ENCODE peak calls at places on chromosomes 1 and 21, in eight cellular contexts. L, U, N, F, A, V, Z and T are unnamed samples. For H3K4me1, the result is how much of the 10 kb centered on the place peaks cover.

GRCh38 chr1:41483960-41484844 is at the start of gene EDN2:
- DNase-seq in L (no peak), N (no peak), Z (no peak), V (no peak), F (peak), U (no peak), A (peak), T (peak)

GRCh38 chr1:100868364-100868995 is 26.2 kb downstream of the EXTL2 start:
- DNase-seq in L (peak), F (no peak), V (peak), Z (no peak), N (peak), A (no peak), U (no peak), T (no peak)

GRCh38 chr1:219973221-219973620 is 44.9 kb upstream of the SLC30A10 start:
- DNase-seq in A (no peak), L (no peak), U (no peak), Z (no peak), F (no peak), N (no peak), V (no peak), T (no peak)

GRCh38 chr1:40692429-40692905 is 963 bp downstream of the NFYC start:
- DNase-seq in V (peak), A (no peak), F (no peak), N (no peak), Z (no peak), L (peak), U (peak), T (no peak)

GRCh38 chr21:40587786-40588353 is 259.1 kb downstream of the DSCAM start:
- DNase-seq in V (no peak), L (no peak), F (no peak), U (no peak), N (no peak), A (no peak), Z (no peak), T (no peak)

GRCh38 chr1:193320281-193320680 is 133.9 kb upstream of the B3GALT2 start:
- DNase-seq in V (no peak), Z (no peak), N (no peak), L (no peak), U (no peak), A (no peak), F (no peak), T (no peak)

GRCh38 chr1:28340221-28340974 is 11.6 kb downstream of the MED18 start:
- DNase-seq in L (no peak), A (no peak), F (no peak), N (no peak), Z (no peak), U (no peak), V (no peak), T (no peak)

GRCh38 chr1:53074313-53075154 is 12.5 kb downstream of the PODN start:
- DNase-seq in Z (no peak), N (no peak), V (no peak), F (peak), A (no peak), L (no peak), U (no peak), T (no peak)

GRCh38 chr1:1230656-1231399 is 973 bp downstream of the SDF4 start:
- DNase-seq in N (peak), V (peak), A (no peak), U (no peak), Z (no peak), L (peak), F (no peak), T (no peak)

GRCh38 chr1:36253463-36253862 is 29.2 kb downstream of the THRAP3 start:
- DNase-seq in Z (no peak), F (no peak), A (no peak), U (no peak), L (peak), N (no peak), V (peak), T (no peak)

GRCh38 chr1:33259879-33260278 is 3.6 kb downstream of the ZNF362 start:
- DNase-seq in V (no peak), A (no peak), F (no peak), U (no peak), Z (no peak), N (no peak), L (no peak), T (no peak)

GRCh38 chr1:30232288-30232899 is 491.0 kb downstream of the MATN1 start:
- DNase-seq in F (no peak), U (no peak), Z (no peak), N (peak), A (no peak), V (no peak), L (no peak), T (no peak)

GRCh38 chr1:46577671-46578070 is 26.2 kb upstream of the KNCN start:
- DNase-seq in U (no peak), Z (no peak), V (no peak), N (no peak), L (no peak), F (no peak), A (no peak), T (no peak)

GRCh38 chr1:230087722-230088115 is 20.7 kb downstream of the GALNT2 start:
- DNase-seq in Z (no peak), A (no peak), V (no peak), L (no peak), U (no peak), F (no peak), N (no peak), T (no peak)

GRCh38 chr1:230085178-230085515 is 18.1 kb downstream of the GALNT2 start:
- DNase-seq in V (no peak), N (no peak), A (no peak), L (no peak), U (no peak), Z (no peak), F (no peak), T (no peak)

GRCh38 chr1:230086152-230086551 is 19.1 kb downstream of the GALNT2 start:
- DNase-seq in Z (no peak), U (no peak), L (peak), F (no peak), A (no peak), V (no peak), N (no peak), T (no peak)

GRCh38 chr1:230084408-230085177 is 17.6 kb downstream of the GALNT2 start:
- DNase-seq in L (peak), N (peak), U (peak), V (peak), Z (no peak), F (peak), A (peak), T (peak)

GRCh38 chr1:230087034-230087721 is 20.1 kb downstream of the GALNT2 start:
- DNase-seq in A (no peak), Z (no peak), F (no peak), N (no peak), U (no peak), L (no peak), V (no peak), T (no peak)
- H3K4me1 ChIP-seq in A (under half), Z (under half), F (under half), N (under half), U (under half), L (half or more), V (under half), T (under half)

GRCh38 chr1:181352695-181353094 is 130.6 kb upstream of the CACNA1E start:
- DNase-seq in V (no peak), N (no peak), U (no peak), L (no peak), F (no peak), Z (no peak), A (no peak), T (no peak)
- H3K27ac ChIP-seq in V (no peak), N (no peak), U (no peak), L (no peak), F (no peak), Z (no peak), A (no peak), T (no peak)

GRCh38 chr1:206595581-206596318 is 16.5 kb downstream of the EIF2D start:
- DNase-seq in L (no peak), N (no peak), F (no peak), A (no peak), U (no peak), Z (no peak), V (no peak), T (no peak)

GRCh38 chr1:206604861-206605260 is 7.4 kb downstream of the EIF2D start:
- DNase-seq in A (no peak), U (no peak), N (no peak), V (no peak), L (no peak), F (no peak), Z (no peak), T (no peak)

GRCh38 chr1:206596319-206596666 is 16.0 kb downstream of the EIF2D start:
- DNase-seq in N (no peak), Z (no peak), V (no peak), A (no peak), F (no peak), U (no peak), L (no peak), T (no peak)

DNA sequence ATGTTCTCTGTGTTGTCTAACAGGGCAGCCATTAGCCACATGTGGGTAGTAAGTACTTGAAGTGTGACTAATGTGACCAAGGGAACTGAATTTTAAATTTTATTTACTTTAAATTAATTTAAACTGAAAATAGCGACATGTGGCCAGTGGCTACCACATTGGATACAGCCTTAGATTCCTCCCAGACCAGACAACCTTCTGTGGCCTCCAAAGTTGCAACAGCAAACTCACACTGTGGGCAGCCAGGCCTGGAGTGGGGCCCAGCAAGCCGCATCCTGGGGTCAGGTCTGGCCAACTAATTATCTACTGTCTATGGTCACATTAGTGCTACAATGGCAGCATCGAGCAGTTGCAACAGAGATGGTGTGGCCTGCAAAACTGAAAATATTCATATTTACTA is 11.7 kb downstream of the EIF2D start:
- DNase-seq in L (peak), V (peak), N (no peak), F (no peak), A (no peak), Z (no peak), U (no peak), T (no peak)
- H3K4me1 ChIP-seq in L (under half), V (under half), N (under half), F (under half), A (under half), Z (under half), U (under half), T (under half)

DNA sequence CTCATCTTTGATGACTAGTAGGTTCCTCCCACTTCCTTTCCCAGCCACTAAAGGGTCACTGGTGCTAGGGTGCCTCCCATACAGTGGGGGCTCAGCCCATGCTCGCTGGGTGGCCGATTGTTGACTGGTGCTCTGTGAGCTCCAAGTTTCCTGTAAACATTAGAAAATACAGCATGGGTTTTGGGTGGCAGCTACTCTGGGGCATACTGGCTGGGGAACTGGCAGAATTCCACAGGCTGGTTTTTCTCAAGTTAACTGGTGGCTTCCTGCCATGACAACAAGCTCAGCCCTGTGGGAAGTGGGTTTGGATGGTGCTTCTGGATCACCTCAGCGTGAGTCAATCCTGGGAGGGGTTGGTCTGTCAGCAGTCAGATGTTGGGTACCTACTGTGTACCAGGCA is 28.7 kb upstream of the CRNN start:
- DNase-seq in F (no peak), N (no peak), U (no peak), V (peak), L (peak), A (peak), Z (no peak), T (peak)
- H3K27ac ChIP-seq in F (no peak), N (no peak), U (no peak), V (no peak), L (no peak), A (peak), Z (no peak), T (no peak)

GRCh38 chr1:77978969-77979838 is at the start of gene FUBP1:
- DNase-seq in F (peak), L (peak), U (peak), A (peak), Z (peak), V (peak), N (peak), T (peak)

GRCh38 chr1:77977989-77978292 is 931 bp downstream of the FUBP1 start:
- DNase-seq in Z (no peak), A (no peak), L (no peak), N (no peak), F (no peak), V (no peak), U (no peak), T (no peak)

GRCh38 chr1:77975907-77976306 is 3.0 kb downstream of the FUBP1 start:
- DNase-seq in F (no peak), N (no peak), L (no peak), A (no peak), U (no peak), Z (no peak), V (no peak), T (no peak)

GRCh38 chr1:77976433-77977076 is 2.3 kb downstream of the FUBP1 start:
- DNase-seq in F (no peak), N (no peak), A (no peak), Z (no peak), L (no peak), V (no peak), U (no peak), T (no peak)

DNA sequence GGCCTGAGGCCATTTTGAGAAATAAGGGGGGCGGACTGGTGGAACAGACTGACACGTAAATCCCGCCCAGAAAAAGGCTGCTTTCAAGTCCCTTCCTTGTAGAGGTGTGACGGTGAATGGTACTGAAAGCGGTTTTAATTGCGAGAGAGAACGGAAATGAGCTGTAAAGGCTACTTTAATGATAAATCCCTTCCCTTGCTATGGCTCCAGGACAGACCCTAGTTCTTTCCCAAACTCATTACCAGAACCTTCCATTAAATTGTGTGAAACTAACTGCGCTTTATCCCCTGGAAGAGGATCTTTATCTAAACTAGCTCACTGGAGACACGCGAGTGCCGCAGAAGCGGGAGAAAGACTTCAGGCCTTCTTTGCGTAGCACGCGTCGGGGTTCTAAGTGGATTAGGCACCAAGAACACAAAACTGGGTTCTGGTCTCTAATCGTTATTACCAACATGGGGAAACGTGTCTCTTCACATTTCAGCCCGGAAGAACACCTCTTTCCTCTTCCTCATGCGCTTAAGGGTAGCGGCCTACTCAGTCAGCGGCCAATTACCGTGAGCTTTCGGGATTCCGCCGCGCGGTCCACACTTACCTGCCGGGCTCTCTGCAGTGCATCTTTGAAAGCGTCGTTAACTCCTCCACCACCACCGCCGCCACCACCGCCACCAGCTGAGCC is 441 bp downstream of the FUBP1 start:
- DNase-seq in N (peak), L (peak), Z (peak), V (peak), A (peak), U (peak), F (no peak), T (peak)
- H3K4me1 ChIP-seq in N (under half), L (under half), Z (half or more), V (under half), A (under half), U (under half), F (under half), T (under half)

GRCh38 chr1:161388639-161389038 is 21.0 kb upstream of the CFAP126 start:
- DNase-seq in L (no peak), F (no peak), U (no peak), N (no peak), Z (no peak), A (no peak), V (no peak), T (no peak)
- H3K27ac ChIP-seq in L (no peak), F (no peak), U (peak), N (no peak), Z (no peak), A (no peak), V (no peak), T (peak)

DNA sequence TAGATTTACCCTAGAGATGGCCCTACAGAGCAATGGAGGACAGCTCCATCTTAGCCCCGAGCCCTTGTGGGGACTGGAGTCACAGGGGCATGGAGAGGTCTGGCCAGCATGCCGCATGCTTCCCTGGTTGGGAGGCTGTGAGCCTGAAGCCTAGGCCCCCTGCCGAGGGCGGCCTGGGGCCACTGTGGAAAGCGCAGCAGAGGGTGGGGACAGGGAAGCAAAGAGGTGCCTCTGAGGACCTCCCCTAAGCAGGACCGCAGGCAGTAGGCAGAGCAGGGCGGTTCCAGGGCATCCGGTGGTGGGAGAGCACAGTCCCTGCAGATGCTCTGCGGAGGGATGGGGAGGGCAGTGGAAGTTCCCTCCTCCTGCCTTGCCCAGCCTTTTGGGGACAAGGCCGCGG is 26.5 kb upstream of the PEF1 start:
- DNase-seq in Z (no peak), L (no peak), V (no peak), U (no peak), F (no peak), A (no peak), N (no peak), T (no peak)
- H3K4me1 ChIP-seq in Z (under half), L (under half), V (under half), U (under half), F (under half), A (under half), N (under half), T (under half)

GRCh38 chr1:210328032-210328745 is 513 bp upstream of the HHAT start:
- DNase-seq in N (no peak), L (no peak), F (no peak), A (no peak), U (no peak), Z (no peak), V (peak), T (no peak)
- H3K27ac ChIP-seq in N (peak), L (no peak), F (peak), A (peak), U (peak), Z (peak), V (peak), T (peak)

DNA sequence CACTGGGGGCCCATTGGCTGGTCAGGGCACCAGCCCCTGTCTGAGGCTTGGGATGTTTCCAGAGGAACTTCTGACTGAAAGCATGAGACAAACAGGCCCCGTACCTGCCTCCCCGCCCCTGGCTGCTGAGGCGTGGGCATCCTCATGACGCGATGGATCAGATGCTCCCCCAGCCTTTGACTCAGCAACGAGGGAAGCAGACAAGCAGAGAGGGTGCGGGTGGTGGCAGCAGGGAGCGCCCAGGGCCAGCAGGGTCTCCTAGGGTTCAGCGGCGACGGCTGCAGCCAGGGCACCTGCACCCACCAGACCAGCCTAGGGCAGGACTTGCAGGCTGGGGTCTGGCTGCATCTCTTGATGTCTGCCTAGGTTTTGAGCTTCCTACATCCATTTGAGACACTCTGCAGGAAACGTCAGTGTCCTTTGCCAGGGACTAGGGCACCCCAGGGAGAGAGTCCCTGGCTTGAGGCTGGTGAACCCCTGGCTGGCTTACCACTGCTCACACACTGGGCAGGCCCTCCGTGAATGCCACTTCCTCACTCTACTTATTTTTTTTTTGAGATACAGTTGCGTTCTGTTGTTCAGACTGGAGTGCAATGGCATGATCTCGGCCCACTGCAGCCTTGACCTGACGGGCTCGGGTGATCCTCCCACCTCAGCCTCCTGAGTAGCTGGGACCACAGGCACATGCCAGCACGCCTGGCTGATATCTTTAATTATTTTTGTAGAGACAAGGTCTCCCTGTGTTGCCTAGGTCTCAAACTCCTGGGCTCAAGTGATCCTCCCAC is 63.3 kb downstream of the DHRS3 start:
- DNase-seq in U (no peak), N (no peak), L (no peak), A (no peak), V (no peak), Z (no peak), F (no peak), T (no peak)
- H3K4me1 ChIP-seq in U (under half), N (under half), L (under half), A (under half), V (under half), Z (under half), F (under half), T (under half)

DNA sequence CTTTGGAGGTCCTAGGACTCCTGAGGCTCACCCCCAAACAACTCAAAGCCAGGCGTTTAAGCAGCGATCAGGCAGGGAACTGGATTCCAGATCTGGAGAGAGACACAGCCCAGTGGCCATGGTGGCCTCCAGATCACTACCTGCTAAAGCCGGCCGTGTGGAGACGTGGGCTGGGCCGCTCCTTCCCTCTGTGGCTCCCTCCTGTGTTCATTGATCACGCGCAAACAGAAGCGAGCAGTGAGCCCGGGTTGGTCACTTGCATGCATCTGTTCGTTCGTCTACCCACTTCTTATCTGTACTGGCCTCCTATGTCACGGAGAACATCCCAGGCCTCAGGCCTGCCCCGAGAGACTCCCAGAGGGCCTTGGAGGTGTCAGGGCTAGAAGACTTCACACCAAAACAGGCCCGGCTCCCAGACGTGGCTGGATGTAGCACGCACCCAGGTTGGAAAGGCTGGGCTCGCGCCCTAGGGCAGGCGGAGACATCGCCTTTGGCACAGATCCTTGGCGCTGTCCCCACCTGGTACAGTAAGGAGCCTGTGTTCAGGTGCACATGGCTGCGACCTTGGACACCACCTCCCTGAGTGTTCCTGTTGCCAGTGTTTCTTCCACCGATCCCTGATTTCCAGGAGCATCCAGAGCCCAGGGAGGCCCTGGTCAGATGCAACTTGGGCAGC is 76.7 kb upstream of the ARHGEF16 start:
- DNase-seq in Z (no peak), A (no peak), L (no peak), V (no peak), U (no peak), F (no peak), N (no peak), T (no peak)
- H3K27ac ChIP-seq in Z (no peak), A (no peak), L (no peak), V (peak), U (no peak), F (no peak), N (no peak), T (no peak)